ENCODE peak calls at places on chromosomes 5 and 9, in ten cellular contexts. J, A, Z, F, B, I, C, R, E and X are unnamed samples.

GRCh38 chr5:94024101-94024500 is 282.7 kb upstream of the POU5F2 start:
- DNase-seq in A (no peak), E (no peak), F (no peak), J (no peak), C (no peak), R (no peak), Z (no peak), B (no peak), I (no peak), X (no peak)

GRCh38 chr9:114689813-114690212 is 7.8 kb upstream of the TEX48 start:
- DNase-seq in C (no peak), E (no peak), R (no peak), I (no peak), F (no peak), J (no peak), Z (no peak), B (no peak), A (no peak), X (no peak)

GRCh38 chr5:34762321-34762871 is 76.6 kb upstream of the TTC23L start:
- DNase-seq in R (no peak), C (no peak), A (no peak), I (peak), F (no peak), J (no peak), B (no peak), Z (no peak), E (no peak), X (peak)

GRCh38 chr9:12776775-12777055 is 1.9 kb downstream of the LURAP1L start:
- DNase-seq in A (no peak), J (no peak), F (no peak), E (no peak), B (no peak), C (no peak), I (no peak), Z (no peak), R (peak), X (no peak)

GRCh38 chr5:145856285-145856818 is 16.5 kb downstream of the GRXCR2 start:
- DNase-seq in C (peak), F (no peak), Z (no peak), J (peak), A (no peak), I (peak), R (peak), E (peak), B (peak), X (peak)

GRCh38 chr5:29252390-29252789 is 1941.1 kb upstream of the CDH6 start:
- DNase-seq in F (no peak), I (no peak), E (no peak), C (peak), R (no peak), B (no peak), Z (no peak), J (no peak), A (no peak), X (no peak)

GRCh38 chr9:16825971-16826370 is 44.5 kb downstream of the BNC2 start:
- DNase-seq in E (no peak), R (peak), J (no peak), F (no peak), Z (no peak), B (no peak), A (no peak), C (no peak), I (no peak), X (no peak)

GRCh38 chr5:170375283-170375682 is 13.9 kb downstream of the KCNMB1 start:
- DNase-seq in J (no peak), I (no peak), F (no peak), Z (no peak), R (no peak), E (no peak), C (no peak), B (no peak), A (no peak), X (no peak)

GRCh38 chr9:91898451-91899433 is 51.3 kb downstream of the ROR2 start:
- DNase-seq in F (no peak), Z (no peak), A (no peak), R (peak), E (peak), C (peak), I (no peak), J (peak), B (no peak), X (no peak)

GRCh38 chr9:91116226-91116625 is 245.5 kb downstream of the AUH start:
- DNase-seq in F (no peak), B (no peak), I (no peak), E (no peak), J (no peak), A (no peak), C (no peak), Z (no peak), R (no peak), X (no peak)

GRCh38 chr9:95907794-95908193 is 32.3 kb downstream of the ERCC6L2 start:
- DNase-seq in J (no peak), R (no peak), E (no peak), F (no peak), B (no peak), C (no peak), Z (no peak), A (no peak), I (no peak), X (no peak)

GRCh38 chr5:61416410-61416809 is 84.4 kb downstream of the ZSWIM6 start:
- DNase-seq in F (no peak), A (no peak), B (no peak), R (no peak), I (no peak), Z (no peak), C (peak), E (no peak), J (no peak), X (no peak)

GRCh38 chr5:116440329-116440895 is 134.2 kb downstream of the SEMA6A start:
- DNase-seq in J (no peak), I (no peak), Z (no peak), R (no peak), A (no peak), E (no peak), C (no peak), F (no peak), B (no peak), X (no peak)

GRCh38 chr9:134064711-134065110 is 3.1 kb downstream of the BRD3 start:
- DNase-seq in A (no peak), Z (no peak), E (no peak), F (no peak), C (no peak), R (no peak), B (no peak), I (no peak), J (no peak), X (no peak)

GRCh38 chr9:33765411-33765810 is 29.9 kb upstream of the PRSS3 start:
- DNase-seq in F (no peak), C (no peak), A (no peak), R (peak), I (no peak), J (no peak), B (no peak), E (no peak), Z (no peak), X (no peak)

GRCh38 chr9:112970939-112971338 is 41.1 kb downstream of the ZNF883 start:
- DNase-seq in F (no peak), J (no peak), E (no peak), I (no peak), C (no peak), A (no peak), B (no peak), R (no peak), Z (no peak), X (no peak)

GRCh38 chr5:151298063-151298462 is 5.5 kb downstream of the SLC36A3 start:
- DNase-seq in J (no peak), Z (no peak), E (no peak), C (peak), A (no peak), R (peak), B (no peak), I (no peak), F (no peak), X (no peak)

GRCh38 chr5:143428738-143429420 is 25.4 kb upstream of the NR3C1 start:
- DNase-seq in R (no peak), I (no peak), B (no peak), A (no peak), C (no peak), J (no peak), E (no peak), Z (no peak), F (no peak), X (no peak)

GRCh38 chr5:123119334-123119986 is 30.4 kb downstream of the PRDM6 start:
- DNase-seq in C (peak), Z (no peak), I (no peak), R (peak), B (no peak), A (no peak), E (no peak), F (no peak), J (no peak), X (no peak)

GRCh38 chr9:113536166-113536482 is 72.6 kb downstream of the RGS3 start:
- DNase-seq in I (no peak), R (no peak), E (no peak), J (no peak), C (no peak), B (no peak), F (no peak), A (no peak), Z (no peak), X (no peak)

GRCh38 chr9:127444921-127445850 is 6.0 kb downstream of the RPL12 start:
- DNase-seq in C (no peak), B (no peak), E (no peak), F (no peak), I (no peak), A (no peak), J (no peak), Z (no peak), R (no peak), X (no peak)

GRCh38 chr5:35618297-35618636 is 604 bp downstream of the SPEF2 start:
- DNase-seq in J (no peak), A (no peak), B (no peak), E (no peak), I (no peak), R (no peak), C (no peak), Z (no peak), F (no peak), X (no peak)